ENCODE peak calls at places on chromosomes 1 and 21, in seven cellular contexts. One of them, this sample, is unnamed.
A peak's percentile ranks its signal among the peaks of the same experiment; 100 is the strongest.

GRCh38 chr1:56084242-56084641 is 495.1 kb downstream of the PLPP3 start:
- DNase-seq in stimulated activated effector memory CD8-positive, alpha-beta T cell treated with anti-CD3 and anti-CD28 coated beads, Interleukin-12 subunit alpha, Interleukin-12 subunit beta, amount 100 ng/mL, for 72 hours: no peak
- DNase-seq in GM23248: no peak
- DNase-seq in fibroblast of lung: no peak
- DNase-seq in right lobe of liver: no peak
- DNase-seq in AG04450: no peak
- DNase-seq in H54: no peak
- DNase-seq in this sample: no peak

GRCh38 chr21:44485254-44485793 is 30.0 kb downstream of the LRRC3 start:
- DNase-seq in right lobe of liver: peak; percentile 72
- DNase-seq in fibroblast of lung: no peak
- DNase-seq in stimulated activated effector memory CD8-positive, alpha-beta T cell treated with anti-CD3 and anti-CD28 coated beads, Interleukin-12 subunit alpha, Interleukin-12 subunit beta, amount 100 ng/mL, for 72 hours: no peak
- DNase-seq in H54: no peak
- DNase-seq in AG04450: no peak
- DNase-seq in GM23248: no peak
- DNase-seq in this sample: no peak

GRCh38 chr1:88566615-88567387 is 117.3 kb upstream of the PKN2 start:
- DNase-seq in fibroblast of lung: no peak
- DNase-seq in stimulated activated effector memory CD8-positive, alpha-beta T cell treated with anti-CD3 and anti-CD28 coated beads, Interleukin-12 subunit alpha, Interleukin-12 subunit beta, amount 100 ng/mL, for 72 hours: no peak
- DNase-seq in AG04450: no peak
- DNase-seq in right lobe of liver: no peak
- DNase-seq in H54: no peak
- DNase-seq in GM23248: no peak
- DNase-seq in this sample: no peak

GRCh38 chr1:51814513-51814912 is 64.0 kb downstream of the NRDC start:
- DNase-seq in fibroblast of lung: no peak
- DNase-seq in stimulated activated effector memory CD8-positive, alpha-beta T cell treated with anti-CD3 and anti-CD28 coated beads, Interleukin-12 subunit alpha, Interleukin-12 subunit beta, amount 100 ng/mL, for 72 hours: no peak
- DNase-seq in H54: no peak
- DNase-seq in AG04450: no peak
- DNase-seq in right lobe of liver: no peak
- DNase-seq in GM23248: no peak
- DNase-seq in this sample: no peak

GRCh38 chr1:95072117-95072516 is 634 bp downstream of the ALG14 start:
- DNase-seq in right lobe of liver: no peak
- DNase-seq in AG04450: no peak
- DNase-seq in GM23248: no peak
- DNase-seq in stimulated activated effector memory CD8-positive, alpha-beta T cell treated with anti-CD3 and anti-CD28 coated beads, Interleukin-12 subunit alpha, Interleukin-12 subunit beta, amount 100 ng/mL, for 72 hours: no peak
- DNase-seq in fibroblast of lung: no peak
- DNase-seq in H54: no peak
- DNase-seq in this sample: no peak

GRCh38 chr1:29243023-29243862 is 6.9 kb downstream of the PTPRU start:
- DNase-seq in H54: no peak
- DNase-seq in fibroblast of lung: no peak
- DNase-seq in GM23248: no peak
- DNase-seq in AG04450: no peak
- DNase-seq in stimulated activated effector memory CD8-positive, alpha-beta T cell treated with anti-CD3 and anti-CD28 coated beads, Interleukin-12 subunit alpha, Interleukin-12 subunit beta, amount 100 ng/mL, for 72 hours: no peak
- DNase-seq in right lobe of liver: no peak
- DNase-seq in this sample: no peak

GRCh38 chr1:207748737-207749528 is 2.9 kb upstream of the CD46 start:
- DNase-seq in AG04450: no peak
- DNase-seq in stimulated activated effector memory CD8-positive, alpha-beta T cell treated with anti-CD3 and anti-CD28 coated beads, Interleukin-12 subunit alpha, Interleukin-12 subunit beta, amount 100 ng/mL, for 72 hours: no peak
- DNase-seq in GM23248: no peak
- DNase-seq in right lobe of liver: no peak
- DNase-seq in fibroblast of lung: no peak
- DNase-seq in H54: no peak
- DNase-seq in this sample: no peak

GRCh38 chr1:59077739-59078503 is 219.0 kb upstream of the FGGY start:
- DNase-seq in AG04450: no peak
- DNase-seq in H54: no peak
- DNase-seq in GM23248: no peak
- DNase-seq in right lobe of liver: no peak
- DNase-seq in fibroblast of lung: no peak
- DNase-seq in stimulated activated effector memory CD8-positive, alpha-beta T cell treated with anti-CD3 and anti-CD28 coated beads, Interleukin-12 subunit alpha, Interleukin-12 subunit beta, amount 100 ng/mL, for 72 hours: no peak
- DNase-seq in this sample: no peak

GRCh38 chr1:45623972-45624371 is at the start of gene CCDC17:
- DNase-seq in H54: no peak
- DNase-seq in fibroblast of lung: no peak
- DNase-seq in right lobe of liver: no peak
- DNase-seq in stimulated activated effector memory CD8-positive, alpha-beta T cell treated with anti-CD3 and anti-CD28 coated beads, Interleukin-12 subunit alpha, Interleukin-12 subunit beta, amount 100 ng/mL, for 72 hours: no peak
- DNase-seq in AG04450: no peak
- DNase-seq in GM23248: peak; percentile 38
- DNase-seq in this sample: no peak

GRCh38 chr1:32266926-32267645 is 16.0 kb downstream of the LCK start:
- DNase-seq in right lobe of liver: no peak
- DNase-seq in stimulated activated effector memory CD8-positive, alpha-beta T cell treated with anti-CD3 and anti-CD28 coated beads, Interleukin-12 subunit alpha, Interleukin-12 subunit beta, amount 100 ng/mL, for 72 hours: no peak
- DNase-seq in fibroblast of lung: peak; percentile 54
- DNase-seq in AG04450: peak; percentile 32
- DNase-seq in H54: no peak
- DNase-seq in GM23248: peak; percentile 42
- DNase-seq in this sample: no peak

GRCh38 chr1:26181586-26182371 is 4.5 kb downstream of the CNKSR1 start:
- DNase-seq in fibroblast of lung: peak; percentile 48
- DNase-seq in H54: no peak
- DNase-seq in stimulated activated effector memory CD8-positive, alpha-beta T cell treated with anti-CD3 and anti-CD28 coated beads, Interleukin-12 subunit alpha, Interleukin-12 subunit beta, amount 100 ng/mL, for 72 hours: no peak
- DNase-seq in AG04450: no peak
- DNase-seq in GM23248: peak; percentile 21
- DNase-seq in right lobe of liver: no peak
- DNase-seq in this sample: no peak

This sample was measured in caudate nucleus.